ENCODE peak calls at places on chromosomes 3 and 15, in nine cellular contexts. One of them, this sample, is unnamed.

GRCh38 chr3:134370611-134371451 is 3.4 kb downstream of the AMOTL2 start:
- DNase-seq in ELF-1: peak; percentile 20
- DNase-seq in Caki2: no peak
- DNase-seq in RKO: no peak
- DNase-seq in suprapubic skin: peak; percentile 61
- DNase-seq in HAP-1: no peak
- DNase-seq in activated CD4-positive, alpha-beta T cell treated with anti-CD3 and anti-CD28 coated beads for 48 hours: no peak
- DNase-seq in EL: peak; percentile 17
- DNase-seq in central memory CD4-positive, alpha-beta T cell: no peak
- DNase-seq in this sample: no peak

GRCh38 chr3:14007006-14007405 is 117.7 kb downstream of the CHCHD4 start:
- DNase-seq in ELF-1: no peak
- DNase-seq in Caki2: no peak
- DNase-seq in RKO: no peak
- DNase-seq in suprapubic skin: no peak
- DNase-seq in HAP-1: peak; percentile 64
- DNase-seq in activated CD4-positive, alpha-beta T cell treated with anti-CD3 and anti-CD28 coated beads for 48 hours: no peak
- DNase-seq in EL: no peak
- DNase-seq in central memory CD4-positive, alpha-beta T cell: no peak
- DNase-seq in this sample: no peak

GRCh38 chr15:67843092-67843501 is 3.3 kb upstream of the RNU6-1 start:
- DNase-seq in ELF-1: no peak
- DNase-seq in Caki2: no peak
- DNase-seq in RKO: no peak
- DNase-seq in suprapubic skin: no peak
- DNase-seq in HAP-1: no peak
- DNase-seq in activated CD4-positive, alpha-beta T cell treated with anti-CD3 and anti-CD28 coated beads for 48 hours: no peak
- DNase-seq in EL: no peak
- DNase-seq in central memory CD4-positive, alpha-beta T cell: no peak
- DNase-seq in this sample: no peak

GRCh38 chr15:89129123-89129815 is 41.0 kb downstream of the ABHD2 start:
- DNase-seq in ELF-1: peak; percentile 60
- DNase-seq in Caki2: peak; percentile 27
- DNase-seq in RKO: no peak
- DNase-seq in suprapubic skin: no peak
- DNase-seq in HAP-1: peak; percentile 29
- DNase-seq in activated CD4-positive, alpha-beta T cell treated with anti-CD3 and anti-CD28 coated beads for 48 hours: peak; percentile 68
- DNase-seq in EL: peak; percentile 34
- DNase-seq in central memory CD4-positive, alpha-beta T cell: peak; percentile 45
- DNase-seq in this sample: no peak

GRCh38 chr3:182794806-182795369 is 1.6 kb downstream of the ATP11B start:
- DNase-seq in ELF-1: no peak
- DNase-seq in Caki2: peak; percentile 21
- DNase-seq in RKO: peak; percentile 24
- DNase-seq in suprapubic skin: no peak
- DNase-seq in HAP-1: no peak
- DNase-seq in activated CD4-positive, alpha-beta T cell treated with anti-CD3 and anti-CD28 coated beads for 48 hours: no peak
- DNase-seq in EL: no peak
- DNase-seq in central memory CD4-positive, alpha-beta T cell: no peak
- DNase-seq in this sample: no peak

GRCh38 chr15:58065011-58065444 is 483 bp downstream of the ALDH1A2 start:
- DNase-seq in ELF-1: peak; percentile 68
- DNase-seq in Caki2: no peak
- DNase-seq in RKO: no peak
- DNase-seq in suprapubic skin: no peak
- DNase-seq in HAP-1: no peak
- DNase-seq in activated CD4-positive, alpha-beta T cell treated with anti-CD3 and anti-CD28 coated beads for 48 hours: peak; percentile 7
- DNase-seq in EL: no peak
- DNase-seq in central memory CD4-positive, alpha-beta T cell: no peak
- DNase-seq in this sample: no peak

GRCh38 chr15:99558084-99558483 is 7.7 kb upstream of the MEF2A start:
- DNase-seq in ELF-1: no peak
- DNase-seq in Caki2: no peak
- DNase-seq in RKO: no peak
- DNase-seq in suprapubic skin: no peak
- DNase-seq in HAP-1: no peak
- DNase-seq in activated CD4-positive, alpha-beta T cell treated with anti-CD3 and anti-CD28 coated beads for 48 hours: no peak
- DNase-seq in EL: no peak
- DNase-seq in central memory CD4-positive, alpha-beta T cell: no peak
- DNase-seq in this sample: no peak

GRCh38 chr3:130491431-130491830 is 25.5 kb upstream of the COL6A6 start:
- DNase-seq in ELF-1: no peak
- DNase-seq in Caki2: no peak
- DNase-seq in RKO: no peak
- DNase-seq in suprapubic skin: no peak
- DNase-seq in HAP-1: no peak
- DNase-seq in activated CD4-positive, alpha-beta T cell treated with anti-CD3 and anti-CD28 coated beads for 48 hours: no peak
- DNase-seq in EL: no peak
- DNase-seq in central memory CD4-positive, alpha-beta T cell: no peak
- DNase-seq in this sample: no peak

GRCh38 chr15:83656943-83657528 is 3.1 kb downstream of the ADAMTSL3 start:
- DNase-seq in ELF-1: no peak
- DNase-seq in Caki2: no peak
- DNase-seq in RKO: no peak
- DNase-seq in suprapubic skin: no peak
- DNase-seq in HAP-1: no peak
- DNase-seq in activated CD4-positive, alpha-beta T cell treated with anti-CD3 and anti-CD28 coated beads for 48 hours: no peak
- DNase-seq in EL: no peak
- DNase-seq in central memory CD4-positive, alpha-beta T cell: no peak
- DNase-seq in this sample: peak; percentile 25

GRCh38 chr15:44394062-44394461 is 33.4 kb upstream of the CTDSPL2 start:
- DNase-seq in ELF-1: no peak
- DNase-seq in Caki2: no peak
- DNase-seq in RKO: no peak
- DNase-seq in suprapubic skin: no peak
- DNase-seq in HAP-1: no peak
- DNase-seq in activated CD4-positive, alpha-beta T cell treated with anti-CD3 and anti-CD28 coated beads for 48 hours: no peak
- DNase-seq in EL: no peak
- DNase-seq in central memory CD4-positive, alpha-beta T cell: no peak
- DNase-seq in this sample: no peak

GRCh38 chr3:119294402-119294888 is 262 bp downstream of the ARHGAP31 start:
- DNase-seq in ELF-1: peak; percentile 58
- DNase-seq in Caki2: peak; percentile 55
- DNase-seq in RKO: no peak
- DNase-seq in suprapubic skin: peak; percentile 75
- DNase-seq in HAP-1: peak; percentile 20
- DNase-seq in activated CD4-positive, alpha-beta T cell treated with anti-CD3 and anti-CD28 coated beads for 48 hours: peak; percentile 67
- DNase-seq in EL: no peak
- DNase-seq in central memory CD4-positive, alpha-beta T cell: peak; percentile 75
- DNase-seq in this sample: peak; percentile 18

GRCh38 chr15:74365619-74366445 is 1.6 kb downstream of the CYP11A1 start:
- DNase-seq in ELF-1: peak; percentile 84
- DNase-seq in Caki2: no peak
- DNase-seq in RKO: no peak
- DNase-seq in suprapubic skin: peak; percentile 72
- DNase-seq in HAP-1: no peak
- DNase-seq in activated CD4-positive, alpha-beta T cell treated with anti-CD3 and anti-CD28 coated beads for 48 hours: no peak
- DNase-seq in EL: peak; percentile 68
- DNase-seq in central memory CD4-positive, alpha-beta T cell: no peak
- DNase-seq in this sample: no peak

GRCh38 chr15:60972866-60973265 is 256.2 kb downstream of the RORA start:
- DNase-seq in ELF-1: no peak
- DNase-seq in Caki2: peak; percentile 10
- DNase-seq in RKO: peak; percentile 4
- DNase-seq in suprapubic skin: no peak
- DNase-seq in HAP-1: no peak
- DNase-seq in activated CD4-positive, alpha-beta T cell treated with anti-CD3 and anti-CD28 coated beads for 48 hours: no peak
- DNase-seq in EL: peak; percentile 83
- DNase-seq in central memory CD4-positive, alpha-beta T cell: no peak
- DNase-seq in this sample: no peak

GRCh38 chr15:89057506-89058133 is 30.6 kb upstream of the ABHD2 start:
- DNase-seq in ELF-1: peak; percentile 89
- DNase-seq in Caki2: peak; percentile 54
- DNase-seq in RKO: peak; percentile 71
- DNase-seq in suprapubic skin: peak; percentile 90
- DNase-seq in HAP-1: peak; percentile 78
- DNase-seq in activated CD4-positive, alpha-beta T cell treated with anti-CD3 and anti-CD28 coated beads for 48 hours: peak; percentile 91
- DNase-seq in EL: peak; percentile 76
- DNase-seq in central memory CD4-positive, alpha-beta T cell: peak; percentile 74
- DNase-seq in this sample: peak; percentile 88

GRCh38 chr15:77075528-77075927 is 4.6 kb upstream of the TSPAN3 start:
- DNase-seq in ELF-1: no peak
- DNase-seq in Caki2: no peak
- DNase-seq in RKO: no peak
- DNase-seq in suprapubic skin: no peak
- DNase-seq in HAP-1: peak; percentile 34
- DNase-seq in activated CD4-positive, alpha-beta T cell treated with anti-CD3 and anti-CD28 coated beads for 48 hours: no peak
- DNase-seq in EL: no peak
- DNase-seq in central memory CD4-positive, alpha-beta T cell: no peak
- DNase-seq in this sample: no peak

GRCh38 chr3:17372362-17372761 is 370.1 kb downstream of the TBC1D5 start:
- DNase-seq in ELF-1: no peak
- DNase-seq in Caki2: no peak
- DNase-seq in RKO: no peak
- DNase-seq in suprapubic skin: no peak
- DNase-seq in HAP-1: no peak
- DNase-seq in activated CD4-positive, alpha-beta T cell treated with anti-CD3 and anti-CD28 coated beads for 48 hours: no peak
- DNase-seq in EL: no peak
- DNase-seq in central memory CD4-positive, alpha-beta T cell: no peak
- DNase-seq in this sample: no peak

GRCh38 chr3:53137835-53138446 is 7.7 kb upstream of the RFT1 start:
- DNase-seq in ELF-1: no peak
- DNase-seq in Caki2: no peak
- DNase-seq in RKO: peak; percentile 68
- DNase-seq in suprapubic skin: no peak
- DNase-seq in HAP-1: no peak
- DNase-seq in activated CD4-positive, alpha-beta T cell treated with anti-CD3 and anti-CD28 coated beads for 48 hours: no peak
- DNase-seq in EL: peak; percentile 49
- DNase-seq in central memory CD4-positive, alpha-beta T cell: no peak
- DNase-seq in this sample: no peak

GRCh38 chr3:127853681-127854080 is 31.4 kb upstream of the MGLL start:
- DNase-seq in ELF-1: peak; percentile 41
- DNase-seq in Caki2: no peak
- DNase-seq in RKO: no peak
- DNase-seq in suprapubic skin: no peak
- DNase-seq in HAP-1: no peak
- DNase-seq in activated CD4-positive, alpha-beta T cell treated with anti-CD3 and anti-CD28 coated beads for 48 hours: no peak
- DNase-seq in EL: no peak
- DNase-seq in central memory CD4-positive, alpha-beta T cell: no peak
- DNase-seq in this sample: peak; percentile 44

GRCh38 chr15:68655686-68656437 is 77.1 kb downstream of the CORO2B start:
- DNase-seq in ELF-1: no peak
- DNase-seq in Caki2: no peak
- DNase-seq in RKO: no peak
- DNase-seq in suprapubic skin: no peak
- DNase-seq in HAP-1: no peak
- DNase-seq in activated CD4-positive, alpha-beta T cell treated with anti-CD3 and anti-CD28 coated beads for 48 hours: no peak
- DNase-seq in EL: no peak
- DNase-seq in central memory CD4-positive, alpha-beta T cell: no peak
- DNase-seq in this sample: no peak

GRCh38 chr15:64749167-64749566 is 26.2 kb downstream of the RBPMS2 start:
- DNase-seq in ELF-1: no peak
- DNase-seq in Caki2: no peak
- DNase-seq in RKO: peak; percentile 41
- DNase-seq in suprapubic skin: no peak
- DNase-seq in HAP-1: no peak
- DNase-seq in activated CD4-positive, alpha-beta T cell treated with anti-CD3 and anti-CD28 coated beads for 48 hours: no peak
- DNase-seq in EL: peak; percentile 72
- DNase-seq in central memory CD4-positive, alpha-beta T cell: no peak
- DNase-seq in this sample: no peak

GRCh38 chr3:189896533-189896932 is 224.2 kb downstream of the P3H2 start:
- DNase-seq in ELF-1: no peak
- DNase-seq in Caki2: no peak
- DNase-seq in RKO: no peak
- DNase-seq in suprapubic skin: no peak
- DNase-seq in HAP-1: no peak
- DNase-seq in activated CD4-positive, alpha-beta T cell treated with anti-CD3 and anti-CD28 coated beads for 48 hours: no peak
- DNase-seq in EL: no peak
- DNase-seq in central memory CD4-positive, alpha-beta T cell: no peak
- DNase-seq in this sample: no peak

GRCh38 chr3:64220161-64220560 is 5.1 kb downstream of the PRICKLE2 start:
- DNase-seq in ELF-1: no peak
- DNase-seq in Caki2: peak; percentile 24
- DNase-seq in RKO: no peak
- DNase-seq in suprapubic skin: no peak
- DNase-seq in HAP-1: no peak
- DNase-seq in activated CD4-positive, alpha-beta T cell treated with anti-CD3 and anti-CD28 coated beads for 48 hours: no peak
- DNase-seq in EL: peak; percentile 83
- DNase-seq in central memory CD4-positive, alpha-beta T cell: no peak
- DNase-seq in this sample: no peak

GRCh38 chr3:191455257-191455952 is 5.6 kb upstream of the PYDC2 start:
- DNase-seq in ELF-1: no peak
- DNase-seq in Caki2: no peak
- DNase-seq in RKO: no peak
- DNase-seq in suprapubic skin: no peak
- DNase-seq in HAP-1: no peak
- DNase-seq in activated CD4-positive, alpha-beta T cell treated with anti-CD3 and anti-CD28 coated beads for 48 hours: no peak
- DNase-seq in EL: no peak
- DNase-seq in central memory CD4-positive, alpha-beta T cell: no peak
- DNase-seq in this sample: no peak

GRCh38 chr3:42853056-42853455 is 22.6 kb downstream of the CYP8B1 start:
- DNase-seq in ELF-1: no peak
- DNase-seq in Caki2: no peak
- DNase-seq in RKO: no peak
- DNase-seq in suprapubic skin: no peak
- DNase-seq in HAP-1: no peak
- DNase-seq in activated CD4-positive, alpha-beta T cell treated with anti-CD3 and anti-CD28 coated beads for 48 hours: no peak
- DNase-seq in EL: no peak
- DNase-seq in central memory CD4-positive, alpha-beta T cell: no peak
- DNase-seq in this sample: no peak

GRCh38 chr3:11558002-11558401 is 85.7 kb downstream of the VGLL4 start:
- DNase-seq in ELF-1: no peak
- DNase-seq in Caki2: peak; percentile 10
- DNase-seq in RKO: peak; percentile 37
- DNase-seq in suprapubic skin: peak; percentile 59
- DNase-seq in HAP-1: no peak
- DNase-seq in activated CD4-positive, alpha-beta T cell treated with anti-CD3 and anti-CD28 coated beads for 48 hours: peak; percentile 27
- DNase-seq in EL: peak; percentile 74
- DNase-seq in central memory CD4-positive, alpha-beta T cell: no peak
- DNase-seq in this sample: no peak

GRCh38 chr3:136644200-136644599 is 108.0 kb downstream of the STAG1 start:
- DNase-seq in ELF-1: no peak
- DNase-seq in Caki2: no peak
- DNase-seq in RKO: no peak
- DNase-seq in suprapubic skin: no peak
- DNase-seq in HAP-1: no peak
- DNase-seq in activated CD4-positive, alpha-beta T cell treated with anti-CD3 and anti-CD28 coated beads for 48 hours: no peak
- DNase-seq in EL: no peak
- DNase-seq in central memory CD4-positive, alpha-beta T cell: no peak
- DNase-seq in this sample: no peak

GRCh38 chr15:83446904-83447708 is at the start of gene SH3GL3:
- DNase-seq in ELF-1: peak; percentile 91
- DNase-seq in Caki2: peak; percentile 73
- DNase-seq in RKO: no peak
- DNase-seq in suprapubic skin: peak; percentile 83
- DNase-seq in HAP-1: peak; percentile 87
- DNase-seq in activated CD4-positive, alpha-beta T cell treated with anti-CD3 and anti-CD28 coated beads for 48 hours: peak; percentile 80
- DNase-seq in EL: peak; percentile 71
- DNase-seq in central memory CD4-positive, alpha-beta T cell: peak; percentile 14
- DNase-seq in this sample: peak; percentile 88